ENCODE peak calls at places on chromosomes 13 and 19, in seven cellular contexts. One of them, this sample, is unnamed.

GRCh38 chr19:12035220-12036172 is at the start of gene ZNF433:
- DNase-seq in adipocyte: peak; percentile 97
- DNase-seq in body of pancreas: peak; percentile 100
- DNase-seq in CD8-positive, alpha-beta memory T cell: peak; percentile 35
- DNase-seq in breast epithelium: peak; percentile 97
- DNase-seq in PC-3: peak; percentile 98
- DNase-seq in suprapubic skin: peak; percentile 98
- DNase-seq in this sample: peak; percentile 97

GRCh38 chr19:13057147-13057572 is 45.5 kb downstream of the LYL1 start:
- DNase-seq in adipocyte: no peak
- DNase-seq in body of pancreas: no peak
- DNase-seq in CD8-positive, alpha-beta memory T cell: no peak
- DNase-seq in breast epithelium: no peak
- DNase-seq in PC-3: peak; percentile 34
- DNase-seq in suprapubic skin: no peak
- DNase-seq in this sample: no peak

GRCh38 chr19:40499320-40499719 is 32.5 kb downstream of the SPTBN4 start:
- DNase-seq in adipocyte: no peak
- DNase-seq in body of pancreas: no peak
- DNase-seq in CD8-positive, alpha-beta memory T cell: no peak
- DNase-seq in breast epithelium: no peak
- DNase-seq in PC-3: no peak
- DNase-seq in suprapubic skin: no peak
- DNase-seq in this sample: no peak

GRCh38 chr13:26075498-26075897 is 23.7 kb upstream of the SHISA2 start:
- DNase-seq in adipocyte: peak; percentile 31
- DNase-seq in body of pancreas: no peak
- DNase-seq in CD8-positive, alpha-beta memory T cell: no peak
- DNase-seq in breast epithelium: no peak
- DNase-seq in PC-3: peak; percentile 16
- DNase-seq in suprapubic skin: no peak
- DNase-seq in this sample: no peak

GRCh38 chr13:21812192-21812626 is 141.3 kb downstream of the FGF9 start:
- DNase-seq in adipocyte: no peak
- DNase-seq in body of pancreas: peak; percentile 28
- DNase-seq in CD8-positive, alpha-beta memory T cell: no peak
- DNase-seq in breast epithelium: peak; percentile 42
- DNase-seq in PC-3: no peak
- DNase-seq in suprapubic skin: no peak
- DNase-seq in this sample: no peak

GRCh38 chr19:16417660-16418596 is 53.8 kb downstream of the EPS15L1 start:
- DNase-seq in adipocyte: peak; percentile 74
- DNase-seq in body of pancreas: peak; percentile 63
- DNase-seq in CD8-positive, alpha-beta memory T cell: peak; percentile 40
- DNase-seq in breast epithelium: peak; percentile 37
- DNase-seq in PC-3: peak; percentile 70
- DNase-seq in suprapubic skin: peak; percentile 87
- DNase-seq in this sample: peak; percentile 67

GRCh38 chr13:27079421-27079958 is 92.1 kb downstream of the USP12 start:
- DNase-seq in adipocyte: peak; percentile 84
- DNase-seq in body of pancreas: no peak
- DNase-seq in CD8-positive, alpha-beta memory T cell: no peak
- DNase-seq in breast epithelium: no peak
- DNase-seq in PC-3: no peak
- DNase-seq in suprapubic skin: no peak
- DNase-seq in this sample: no peak

GRCh38 chr19:48511800-48512503 is at the start of gene LMTK3:
- DNase-seq in adipocyte: peak; percentile 74
- DNase-seq in body of pancreas: no peak
- DNase-seq in CD8-positive, alpha-beta memory T cell: peak; percentile 76
- DNase-seq in breast epithelium: no peak
- DNase-seq in PC-3: peak; percentile 28
- DNase-seq in suprapubic skin: no peak
- DNase-seq in this sample: no peak

GRCh38 chr19:30649149-30649548 is 277.0 kb downstream of the ZNF536 start:
- DNase-seq in adipocyte: no peak
- DNase-seq in body of pancreas: no peak
- DNase-seq in CD8-positive, alpha-beta memory T cell: no peak
- DNase-seq in breast epithelium: no peak
- DNase-seq in PC-3: no peak
- DNase-seq in suprapubic skin: no peak
- DNase-seq in this sample: no peak

GRCh38 chr13:108560092-108560491 is 69.3 kb upstream of the MYO16 start:
- DNase-seq in adipocyte: no peak
- DNase-seq in body of pancreas: no peak
- DNase-seq in CD8-positive, alpha-beta memory T cell: no peak
- DNase-seq in breast epithelium: no peak
- DNase-seq in PC-3: no peak
- DNase-seq in suprapubic skin: no peak
- DNase-seq in this sample: no peak

GRCh38 chr19:1728816-1729567 is 24.3 kb upstream of the ONECUT3 start:
- DNase-seq in adipocyte: no peak
- DNase-seq in body of pancreas: no peak
- DNase-seq in CD8-positive, alpha-beta memory T cell: no peak
- DNase-seq in breast epithelium: no peak
- DNase-seq in PC-3: no peak
- DNase-seq in suprapubic skin: no peak
- DNase-seq in this sample: no peak

GRCh38 chr13:110454227-110454859 is 107.2 kb downstream of the RAB20 start:
- DNase-seq in adipocyte: no peak
- DNase-seq in body of pancreas: no peak
- DNase-seq in CD8-positive, alpha-beta memory T cell: no peak
- DNase-seq in breast epithelium: no peak
- DNase-seq in PC-3: no peak
- DNase-seq in suprapubic skin: no peak
- DNase-seq in this sample: no peak

GRCh38 chr19:54738715-54739114 is 402 bp downstream of the KIR2DL3 start:
- DNase-seq in adipocyte: no peak
- DNase-seq in body of pancreas: no peak
- DNase-seq in CD8-positive, alpha-beta memory T cell: no peak
- DNase-seq in breast epithelium: no peak
- DNase-seq in PC-3: no peak
- DNase-seq in suprapubic skin: no peak
- DNase-seq in this sample: no peak

GRCh38 chr19:35848919-35849505 is 3.3 kb downstream of the NPHS1 start:
- DNase-seq in adipocyte: no peak
- DNase-seq in body of pancreas: no peak
- DNase-seq in CD8-positive, alpha-beta memory T cell: no peak
- DNase-seq in breast epithelium: no peak
- DNase-seq in PC-3: no peak
- DNase-seq in suprapubic skin: no peak
- DNase-seq in this sample: no peak

GRCh38 chr13:109918179-109918651 is 131.8 kb upstream of the IRS2 start:
- DNase-seq in adipocyte: no peak
- DNase-seq in body of pancreas: no peak
- DNase-seq in CD8-positive, alpha-beta memory T cell: no peak
- DNase-seq in breast epithelium: no peak
- DNase-seq in PC-3: no peak
- DNase-seq in suprapubic skin: no peak
- DNase-seq in this sample: no peak

GRCh38 chr13:51643882-51644281 is 59.6 kb downstream of the WDFY2 start:
- DNase-seq in adipocyte: peak; percentile 87
- DNase-seq in body of pancreas: no peak
- DNase-seq in CD8-positive, alpha-beta memory T cell: no peak
- DNase-seq in breast epithelium: no peak
- DNase-seq in PC-3: peak; percentile 83
- DNase-seq in suprapubic skin: no peak
- DNase-seq in this sample: no peak

GRCh38 chr19:15315101-15315500 is 17.2 kb downstream of the BRD4 start:
- DNase-seq in adipocyte: no peak
- DNase-seq in body of pancreas: no peak
- DNase-seq in CD8-positive, alpha-beta memory T cell: no peak
- DNase-seq in breast epithelium: no peak
- DNase-seq in PC-3: peak; percentile 74
- DNase-seq in suprapubic skin: no peak
- DNase-seq in this sample: no peak

GRCh38 chr13:99553033-99553432 is 51.8 kb downstream of the TM9SF2 start:
- DNase-seq in adipocyte: no peak
- DNase-seq in body of pancreas: peak; percentile 27
- DNase-seq in CD8-positive, alpha-beta memory T cell: no peak
- DNase-seq in breast epithelium: no peak
- DNase-seq in PC-3: no peak
- DNase-seq in suprapubic skin: no peak
- DNase-seq in this sample: no peak

GRCh38 chr13:78420814-78421213 is 182.5 kb downstream of the POU4F1 start:
- DNase-seq in adipocyte: no peak
- DNase-seq in body of pancreas: no peak
- DNase-seq in CD8-positive, alpha-beta memory T cell: no peak
- DNase-seq in breast epithelium: peak; percentile 32
- DNase-seq in PC-3: no peak
- DNase-seq in suprapubic skin: no peak
- DNase-seq in this sample: no peak

GRCh38 chr13:72643339-72643989 is 84.0 kb downstream of the MZT1 start:
- DNase-seq in adipocyte: peak; percentile 79
- DNase-seq in body of pancreas: peak; percentile 52
- DNase-seq in CD8-positive, alpha-beta memory T cell: peak; percentile 23
- DNase-seq in breast epithelium: no peak
- DNase-seq in PC-3: peak; percentile 61
- DNase-seq in suprapubic skin: no peak
- DNase-seq in this sample: peak; percentile 42

GRCh38 chr13:108551674-108552073 is 77.7 kb upstream of the MYO16 start:
- DNase-seq in adipocyte: no peak
- DNase-seq in body of pancreas: no peak
- DNase-seq in CD8-positive, alpha-beta memory T cell: no peak
- DNase-seq in breast epithelium: no peak
- DNase-seq in PC-3: no peak
- DNase-seq in suprapubic skin: no peak
- DNase-seq in this sample: no peak

GRCh38 chr13:41457589-41458186 is 338 bp downstream of the RGCC start:
- DNase-seq in adipocyte: peak; percentile 25
- DNase-seq in body of pancreas: peak; percentile 9
- DNase-seq in CD8-positive, alpha-beta memory T cell: peak; percentile 29
- DNase-seq in breast epithelium: no peak
- DNase-seq in PC-3: no peak
- DNase-seq in suprapubic skin: no peak
- DNase-seq in this sample: peak; percentile 33

GRCh38 chr19:17795495-17795856 is 538 bp downstream of the B3GNT3 start:
- DNase-seq in adipocyte: no peak
- DNase-seq in body of pancreas: no peak
- DNase-seq in CD8-positive, alpha-beta memory T cell: no peak
- DNase-seq in breast epithelium: no peak
- DNase-seq in PC-3: peak; percentile 8
- DNase-seq in suprapubic skin: no peak
- DNase-seq in this sample: no peak
- H3K4me3 ChIP-seq in adipocyte: no peak overlapping the region
- H3K4me3 ChIP-seq in body of pancreas: no peak overlapping the region
- H3K4me3 ChIP-seq in CD8-positive, alpha-beta memory T cell: peak overlapping the region; percentile 11
- H3K4me3 ChIP-seq in breast epithelium: peak overlapping the region; percentile 44
- H3K4me3 ChIP-seq in PC-3: peak overlapping the region; percentile 84
- H3K4me3 ChIP-seq in suprapubic skin: peak overlapping the region; percentile 22
- H3K4me3 ChIP-seq in this sample: no peak overlapping the region

GRCh38 chr13:102798653-102799543 is at the start of the genes BIVM and POGLUT2:
- DNase-seq in adipocyte: peak; percentile 96
- DNase-seq in body of pancreas: peak; percentile 94
- DNase-seq in CD8-positive, alpha-beta memory T cell: peak; percentile 62
- DNase-seq in breast epithelium: peak; percentile 90
- DNase-seq in PC-3: peak; percentile 92
- DNase-seq in suprapubic skin: peak; percentile 95
- DNase-seq in this sample: peak; percentile 94
- H3K4me3 ChIP-seq in adipocyte: peak within 1 kb of the TSS; percentile 93
- H3K4me3 ChIP-seq in body of pancreas: peak within 1 kb of the TSS; percentile 85
- H3K4me3 ChIP-seq in CD8-positive, alpha-beta memory T cell: peak within 1 kb of the TSS; percentile 67
- H3K4me3 ChIP-seq in breast epithelium: peak within 1 kb of the TSS; percentile 84
- H3K4me3 ChIP-seq in PC-3: peak within 1 kb of the TSS; percentile 85
- H3K4me3 ChIP-seq in suprapubic skin: peak within 1 kb of the TSS; percentile 84
- H3K4me3 ChIP-seq in this sample: peak within 1 kb of the TSS; percentile 58

GRCh38 chr19:49679832-49680472 is 2.9 kb downstream of the PRMT1 start:
- DNase-seq in adipocyte: no peak
- DNase-seq in body of pancreas: no peak
- DNase-seq in CD8-positive, alpha-beta memory T cell: no peak
- DNase-seq in breast epithelium: no peak
- DNase-seq in PC-3: no peak
- DNase-seq in suprapubic skin: no peak
- DNase-seq in this sample: no peak

GRCh38 chr19:49678970-49679831 is 2.1 kb downstream of the PRMT1 start:
- DNase-seq in adipocyte: no peak
- DNase-seq in body of pancreas: no peak
- DNase-seq in CD8-positive, alpha-beta memory T cell: no peak
- DNase-seq in breast epithelium: no peak
- DNase-seq in PC-3: peak; percentile 32
- DNase-seq in suprapubic skin: no peak
- DNase-seq in this sample: no peak

GRCh38 chr19:49681830-49682229 is 4.8 kb downstream of the PRMT1 start:
- DNase-seq in adipocyte: no peak
- DNase-seq in body of pancreas: no peak
- DNase-seq in CD8-positive, alpha-beta memory T cell: no peak
- DNase-seq in breast epithelium: no peak
- DNase-seq in PC-3: no peak
- DNase-seq in suprapubic skin: no peak
- DNase-seq in this sample: no peak

GRCh38 chr19:49682274-49682673 is 5.2 kb downstream of the PRMT1 start:
- DNase-seq in adipocyte: no peak
- DNase-seq in body of pancreas: no peak
- DNase-seq in CD8-positive, alpha-beta memory T cell: no peak
- DNase-seq in breast epithelium: no peak
- DNase-seq in PC-3: no peak
- DNase-seq in suprapubic skin: no peak
- DNase-seq in this sample: no peak

GRCh38 chr19:49680473-49681351 is 3.6 kb downstream of the PRMT1 start:
- DNase-seq in adipocyte: peak; percentile 92
- DNase-seq in body of pancreas: peak; percentile 92
- DNase-seq in CD8-positive, alpha-beta memory T cell: peak; percentile 96
- DNase-seq in breast epithelium: peak; percentile 82
- DNase-seq in PC-3: peak; percentile 93
- DNase-seq in suprapubic skin: peak; percentile 92
- DNase-seq in this sample: peak; percentile 88
- H3K4me3 ChIP-seq in adipocyte: no peak overlapping the region
- H3K4me3 ChIP-seq in body of pancreas: no peak overlapping the region
- H3K4me3 ChIP-seq in CD8-positive, alpha-beta memory T cell: no peak overlapping the region
- H3K4me3 ChIP-seq in breast epithelium: peak overlapping the region; percentile 24
- H3K4me3 ChIP-seq in PC-3: no peak overlapping the region
- H3K4me3 ChIP-seq in suprapubic skin: peak overlapping the region; percentile 24
- H3K4me3 ChIP-seq in this sample: no peak overlapping the region

GRCh38 chr19:45217193-45217956 is 27.8 kb downstream of the EXOC3L2 start:
- DNase-seq in adipocyte: peak; percentile 35
- DNase-seq in body of pancreas: no peak
- DNase-seq in CD8-positive, alpha-beta memory T cell: no peak
- DNase-seq in breast epithelium: no peak
- DNase-seq in PC-3: no peak
- DNase-seq in suprapubic skin: no peak
- DNase-seq in this sample: no peak
- H3K4me3 ChIP-seq in adipocyte: peak overlapping the region; percentile 58
- H3K4me3 ChIP-seq in body of pancreas: no peak overlapping the region
- H3K4me3 ChIP-seq in CD8-positive, alpha-beta memory T cell: no peak overlapping the region
- H3K4me3 ChIP-seq in breast epithelium: no peak overlapping the region
- H3K4me3 ChIP-seq in PC-3: no peak overlapping the region
- H3K4me3 ChIP-seq in suprapubic skin: no peak overlapping the region
- H3K4me3 ChIP-seq in this sample: no peak overlapping the region

This sample was measured in lung.